ENCODE peak calls at places on chromosomes 2 and 18, in four cellular contexts. S is HepG2, Y is GM12878, A is K562. E is an unnamed sample.

GRCh38 chr2:109059474-109060165 is 69.4 kb upstream of the SH3RF3 start:
- DNase-seq in Y (no peak), A (no peak), S (no peak), E (no peak)

GRCh38 chr2:236257575-236257974 is 6.6 kb downstream of the ASB18 start:
- DNase-seq in S (no peak), Y (no peak), A (no peak), E (no peak)

GRCh38 chr2:54724150-54724559 is 693 bp downstream of the EML6 start:
- DNase-seq in A (no peak), S (no peak), Y (no peak), E (no peak)

GRCh38 chr2:238654479-238654878 is 193.4 kb upstream of the TWIST2 start:
- DNase-seq in A (no peak), Y (no peak), S (no peak), E (no peak)

GRCh38 chr18:12041561-12041960 is 52.1 kb upstream of the ANKRD62 start:
- DNase-seq in Y (no peak), S (no peak), A (no peak), E (no peak)

GRCh38 chr2:196130039-196130825 is 41.1 kb downstream of the STK17B start:
- DNase-seq in A (no peak), S (no peak), Y (no peak), E (no peak)

GRCh38 chr18:49399003-49399402 is 61.4 kb downstream of the DYM start:
- DNase-seq in S (no peak), A (no peak), Y (no peak), E (no peak)

GRCh38 chr2:136375017-136375901 is 257.3 kb upstream of the CXCR4 start:
- DNase-seq in Y (no peak), A (no peak), S (no peak), E (no peak)

GRCh38 chr2:150169230-150169629 is 318.2 kb downstream of the RND3 start:
- DNase-seq in A (no peak), S (no peak), Y (no peak), E (no peak)

GRCh38 chr2:201419057-201419635 is 32.1 kb downstream of the TRAK2 start:
- DNase-seq in A (no peak), S (no peak), Y (no peak), E (no peak)

GRCh38 chr2:73972846-73973245 is 11.9 kb upstream of the TET3 start:
- DNase-seq in S (no peak), A (no peak), Y (no peak), E (no peak)

GRCh38 chr2:25700221-25700660 is 26.9 kb upstream of the DTNB start:
- DNase-seq in S (peak), A (peak), Y (no peak), E (no peak)

GRCh38 chr18:42514522-42514921 is 559.5 kb downstream of the PIK3C3 start:
- DNase-seq in A (no peak), Y (no peak), S (no peak), E (no peak)

GRCh38 chr2:159476329-159476728 is 140.0 kb downstream of the BAZ2B start:
- DNase-seq in Y (no peak), A (no peak), S (no peak), E (no peak)

GRCh38 chr2:13002948-13003347 is 286.2 kb downstream of the TRIB2 start:
- DNase-seq in Y (no peak), A (no peak), S (no peak), E (no peak)

GRCh38 chr2:177740718-177741117 is 331.9 kb downstream of the PDE11A start:
- DNase-seq in A (no peak), Y (no peak), S (no peak), E (no peak)

DNA sequence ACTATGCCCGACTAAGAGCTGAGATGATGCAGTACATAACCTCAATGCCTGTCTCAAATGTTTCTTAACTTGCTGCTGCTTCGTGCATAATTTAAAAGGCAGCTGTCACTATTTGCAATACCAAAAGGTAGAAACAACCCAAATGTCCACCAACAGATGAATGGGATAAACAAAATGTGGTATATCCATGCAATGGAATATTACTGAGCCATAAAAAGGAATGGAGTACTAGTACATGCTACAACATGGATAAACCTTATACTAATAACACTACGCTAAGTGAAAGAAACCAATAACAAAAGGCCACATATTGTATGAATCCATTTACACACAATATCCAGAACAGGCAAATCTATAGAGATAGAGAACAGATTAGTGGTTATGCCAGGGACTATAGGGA is 13.0 kb upstream of the DGKD start:
- DNase-seq in A (no peak), S (no peak), Y (no peak), E (no peak)
- TF ChIP-seq NR2C2 in A (no peak), S (no peak), Y (no peak), E (no peak)

DNA sequence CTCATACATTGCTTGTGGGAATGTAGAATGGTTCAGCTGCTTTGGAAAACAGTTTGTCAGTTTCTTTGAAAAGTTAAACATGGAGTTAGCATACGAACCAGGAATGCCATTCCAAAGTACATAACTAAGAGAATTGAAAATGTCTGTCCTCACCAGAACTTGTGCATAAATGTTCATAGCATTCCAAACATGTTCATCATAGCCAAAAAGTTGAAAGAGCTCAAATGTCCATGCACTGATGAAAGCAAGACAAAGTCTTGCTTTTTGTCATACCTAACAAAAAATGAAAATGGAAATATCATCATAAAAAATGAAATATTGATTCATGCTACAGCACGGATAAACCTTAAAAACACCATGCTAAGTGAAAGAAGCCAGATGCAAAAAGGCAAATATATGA is 408.8 kb upstream of the UBE2E3 start:
- DNase-seq in A (no peak), Y (no peak), S (no peak), E (no peak)
- TF ChIP-seq CBFB in A (no peak), Y (no peak), S (no peak), E (no peak)

GRCh38 chr2:85250045-85250444 is 77.7 kb downstream of the TGOLN2 start:
- DNase-seq in Y (no peak), S (no peak), A (no peak), E (no peak)
- TF ChIP-seq NR2C2 in Y (no peak), S (no peak), A (no peak), E (no peak)

GRCh38 chr2:71851094-71851755 is 296.4 kb downstream of the CYP26B1 start:
- DNase-seq in Y (no peak), S (no peak), A (no peak), E (no peak)
- TF ChIP-seq CBFB in Y (no peak), S (no peak), A (no peak), E (no peak)

GRCh38 chr18:39913790-39914366 is 2041.2 kb upstream of the PIK3C3 start:
- DNase-seq in A (no peak), Y (no peak), S (no peak), E (no peak)
- TF ChIP-seq NR2C2 in A (no peak), Y (no peak), S (no peak), E (no peak)

DNA sequence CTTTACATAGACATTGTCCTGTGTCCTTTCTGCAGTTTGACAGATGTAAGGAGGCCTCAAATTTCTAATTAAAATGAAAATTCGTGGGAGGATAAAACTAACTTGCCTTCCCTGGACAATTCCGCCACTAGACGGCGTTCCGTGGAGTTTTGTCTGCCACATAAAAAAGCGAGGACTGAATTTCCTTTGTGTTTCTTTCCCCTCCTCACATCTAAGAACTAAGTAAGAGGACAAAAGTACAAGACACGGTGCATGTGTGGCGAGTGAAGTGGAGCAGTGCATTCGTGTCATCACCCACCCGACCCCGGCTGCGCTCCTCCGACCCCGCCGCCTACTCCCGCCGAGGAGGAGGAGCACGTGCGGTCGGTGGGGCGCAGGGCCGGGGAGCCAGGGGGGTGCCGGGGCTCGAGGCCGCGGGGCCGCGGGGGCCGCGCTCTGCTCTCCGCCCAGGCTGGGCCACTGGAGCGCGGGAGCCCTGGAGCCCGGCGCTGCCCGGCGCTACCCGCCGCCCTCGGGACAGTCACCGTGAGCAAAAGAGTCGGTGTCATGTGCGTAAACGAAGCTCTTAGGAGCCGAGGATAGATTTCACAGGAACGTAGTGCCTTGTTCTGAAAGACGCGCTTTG is 10.8 kb downstream of the TBR1 start:
- DNase-seq in S (no peak), Y (no peak), A (no peak), E (peak)
- TF ChIP-seq CBFB in S (no peak), Y (no peak), A (no peak), E (no peak)

GRCh38 chr2:168343586-168343985 is 96.2 kb upstream of the STK39 start:
- DNase-seq in Y (no peak), S (no peak), A (no peak), E (no peak)
- TF ChIP-seq NR2C2 in Y (no peak), S (no peak), A (no peak), E (no peak)

GRCh38 chr2:82139979-82140611 is 1835.5 kb upstream of the LRRTM1 start:
- DNase-seq in Y (no peak), A (no peak), S (no peak), E (no peak)
- TF ChIP-seq CBFB in Y (no peak), A (no peak), S (no peak), E (no peak)